ENCODE peak calls at places on chromosomes 7 and 10, in four cellular contexts. One of them, this sample, is unnamed.

GRCh38 chr7:38335490-38336135 is 62.2 kb upstream of the TARP start:
- DNase-seq in stimulated activated CD4-positive, alpha-beta T cell treated with anti-CD3 and anti-CD28 coated beads, Interleukin-2, amount 100 ng/mL, for 48 hours: peak
- DNase-seq in ovary: peak
- DNase-seq in G401: peak
- DNase-seq in this sample: peak

GRCh38 chr10:44261710-44262455 is 123.0 kb downstream of the CXCL12 start:
- DNase-seq in G401: no peak
- DNase-seq in stimulated activated CD4-positive, alpha-beta T cell treated with anti-CD3 and anti-CD28 coated beads, Interleukin-2, amount 100 ng/mL, for 48 hours: no peak
- DNase-seq in ovary: no peak
- DNase-seq in this sample: no peak

GRCh38 chr10:93152136-93152535 is 78.4 kb downstream of the CYP26A1 start:
- DNase-seq in ovary: no peak
- DNase-seq in G401: no peak
- DNase-seq in stimulated activated CD4-positive, alpha-beta T cell treated with anti-CD3 and anti-CD28 coated beads, Interleukin-2, amount 100 ng/mL, for 48 hours: no peak
- DNase-seq in this sample: no peak

GRCh38 chr10:35412336-35412735 is 76.0 kb downstream of the CCNY start:
- DNase-seq in ovary: no peak
- DNase-seq in G401: no peak
- DNase-seq in stimulated activated CD4-positive, alpha-beta T cell treated with anti-CD3 and anti-CD28 coated beads, Interleukin-2, amount 100 ng/mL, for 48 hours: no peak
- DNase-seq in this sample: no peak

GRCh38 chr10:125611756-125612155 is 71.2 kb downstream of the TEX36 start:
- DNase-seq in ovary: no peak
- DNase-seq in stimulated activated CD4-positive, alpha-beta T cell treated with anti-CD3 and anti-CD28 coated beads, Interleukin-2, amount 100 ng/mL, for 48 hours: no peak
- DNase-seq in G401: no peak
- DNase-seq in this sample: no peak

GRCh38 chr7:111903797-111904196 is 302.4 kb downstream of the DOCK4 start:
- DNase-seq in stimulated activated CD4-positive, alpha-beta T cell treated with anti-CD3 and anti-CD28 coated beads, Interleukin-2, amount 100 ng/mL, for 48 hours: no peak
- DNase-seq in ovary: no peak
- DNase-seq in G401: no peak
- DNase-seq in this sample: no peak

GRCh38 chr10:116691544-116692126 is 50.7 kb downstream of the HSPA12A start:
- DNase-seq in stimulated activated CD4-positive, alpha-beta T cell treated with anti-CD3 and anti-CD28 coated beads, Interleukin-2, amount 100 ng/mL, for 48 hours: no peak
- DNase-seq in ovary: peak
- DNase-seq in G401: peak
- DNase-seq in this sample: no peak

GRCh38 chr7:99029481-99030144 is 114.3 kb downstream of the SMURF1 start:
- DNase-seq in ovary: no peak
- DNase-seq in stimulated activated CD4-positive, alpha-beta T cell treated with anti-CD3 and anti-CD28 coated beads, Interleukin-2, amount 100 ng/mL, for 48 hours: no peak
- DNase-seq in G401: no peak
- DNase-seq in this sample: no peak

GRCh38 chr10:20814116-20814515 is 83.0 kb downstream of the NEBL start:
- DNase-seq in G401: peak
- DNase-seq in stimulated activated CD4-positive, alpha-beta T cell treated with anti-CD3 and anti-CD28 coated beads, Interleukin-2, amount 100 ng/mL, for 48 hours: no peak
- DNase-seq in ovary: no peak
- DNase-seq in this sample: no peak

GRCh38 chr7:151085691-151086620 is at the start of gene AGAP3:
- DNase-seq in ovary: peak
- DNase-seq in G401: peak
- DNase-seq in stimulated activated CD4-positive, alpha-beta T cell treated with anti-CD3 and anti-CD28 coated beads, Interleukin-2, amount 100 ng/mL, for 48 hours: peak
- DNase-seq in this sample: no peak

GRCh38 chr7:41420421-41420820 is 282.5 kb downstream of the INHBA start:
- DNase-seq in G401: no peak
- DNase-seq in ovary: no peak
- DNase-seq in stimulated activated CD4-positive, alpha-beta T cell treated with anti-CD3 and anti-CD28 coated beads, Interleukin-2, amount 100 ng/mL, for 48 hours: no peak
- DNase-seq in this sample: no peak

GRCh38 chr10:27500886-27501285 is 3.2 kb upstream of the RAB18 start:
- DNase-seq in G401: no peak
- DNase-seq in stimulated activated CD4-positive, alpha-beta T cell treated with anti-CD3 and anti-CD28 coated beads, Interleukin-2, amount 100 ng/mL, for 48 hours: no peak
- DNase-seq in ovary: no peak
- DNase-seq in this sample: no peak

GRCh38 chr7:95427123-95427522 is 7.7 kb downstream of the PON2 start:
- DNase-seq in G401: peak
- DNase-seq in ovary: no peak
- DNase-seq in stimulated activated CD4-positive, alpha-beta T cell treated with anti-CD3 and anti-CD28 coated beads, Interleukin-2, amount 100 ng/mL, for 48 hours: no peak
- DNase-seq in this sample: no peak

GRCh38 chr7:131652934-131653333 is 96.5 kb upstream of the PODXL start:
- DNase-seq in ovary: no peak
- DNase-seq in stimulated activated CD4-positive, alpha-beta T cell treated with anti-CD3 and anti-CD28 coated beads, Interleukin-2, amount 100 ng/mL, for 48 hours: no peak
- DNase-seq in G401: no peak
- DNase-seq in this sample: no peak

GRCh38 chr10:8979976-8980375 is 925.5 kb downstream of the GATA3 start:
- DNase-seq in ovary: no peak
- DNase-seq in G401: no peak
- DNase-seq in stimulated activated CD4-positive, alpha-beta T cell treated with anti-CD3 and anti-CD28 coated beads, Interleukin-2, amount 100 ng/mL, for 48 hours: no peak
- DNase-seq in this sample: no peak

GRCh38 chr10:369441-370221 is 234.4 kb downstream of the ZMYND11 start:
- DNase-seq in G401: no peak
- DNase-seq in ovary: no peak
- DNase-seq in stimulated activated CD4-positive, alpha-beta T cell treated with anti-CD3 and anti-CD28 coated beads, Interleukin-2, amount 100 ng/mL, for 48 hours: no peak
- DNase-seq in this sample: no peak

GRCh38 chr7:132518102-132518838 is 58.0 kb downstream of the PLXNA4 start:
- DNase-seq in stimulated activated CD4-positive, alpha-beta T cell treated with anti-CD3 and anti-CD28 coated beads, Interleukin-2, amount 100 ng/mL, for 48 hours: no peak
- DNase-seq in ovary: no peak
- DNase-seq in G401: no peak
- DNase-seq in this sample: no peak

GRCh38 chr10:13637894-13638293 is 51.1 kb downstream of the PRPF18 start:
- DNase-seq in stimulated activated CD4-positive, alpha-beta T cell treated with anti-CD3 and anti-CD28 coated beads, Interleukin-2, amount 100 ng/mL, for 48 hours: no peak
- DNase-seq in ovary: no peak
- DNase-seq in G401: no peak
- DNase-seq in this sample: no peak

GRCh38 chr10:68067508-68067907 is 7.6 kb downstream of the HERC4 start:
- DNase-seq in stimulated activated CD4-positive, alpha-beta T cell treated with anti-CD3 and anti-CD28 coated beads, Interleukin-2, amount 100 ng/mL, for 48 hours: no peak
- DNase-seq in ovary: no peak
- DNase-seq in G401: no peak
- DNase-seq in this sample: no peak

GRCh38 chr7:137563986-137564385 is 220.5 kb upstream of the PTN start:
- DNase-seq in stimulated activated CD4-positive, alpha-beta T cell treated with anti-CD3 and anti-CD28 coated beads, Interleukin-2, amount 100 ng/mL, for 48 hours: no peak
- DNase-seq in G401: no peak
- DNase-seq in ovary: no peak
- DNase-seq in this sample: no peak

GRCh38 chr7:15178065-15178464 is 275.5 kb upstream of the DGKB start:
- DNase-seq in stimulated activated CD4-positive, alpha-beta T cell treated with anti-CD3 and anti-CD28 coated beads, Interleukin-2, amount 100 ng/mL, for 48 hours: no peak
- DNase-seq in G401: no peak
- DNase-seq in ovary: no peak
- DNase-seq in this sample: no peak

GRCh38 chr7:94244760-94245159 is 149.9 kb upstream of the COL1A2 start:
- DNase-seq in G401: no peak
- DNase-seq in stimulated activated CD4-positive, alpha-beta T cell treated with anti-CD3 and anti-CD28 coated beads, Interleukin-2, amount 100 ng/mL, for 48 hours: no peak
- DNase-seq in ovary: no peak
- DNase-seq in this sample: no peak

GRCh38 chr10:86960003-86960862 is 1.8 kb downstream of the SNCG start:
- DNase-seq in G401: no peak
- DNase-seq in stimulated activated CD4-positive, alpha-beta T cell treated with anti-CD3 and anti-CD28 coated beads, Interleukin-2, amount 100 ng/mL, for 48 hours: peak
- DNase-seq in ovary: peak
- DNase-seq in this sample: no peak

GRCh38 chr7:111650456-111650999 is 88.2 kb upstream of the IMMP2L start:
- DNase-seq in G401: no peak
- DNase-seq in ovary: no peak
- DNase-seq in stimulated activated CD4-positive, alpha-beta T cell treated with anti-CD3 and anti-CD28 coated beads, Interleukin-2, amount 100 ng/mL, for 48 hours: no peak
- DNase-seq in this sample: no peak

GRCh38 chr10:130652544-130652943 is 516.4 kb downstream of the GLRX3 start:
- DNase-seq in ovary: no peak
- DNase-seq in stimulated activated CD4-positive, alpha-beta T cell treated with anti-CD3 and anti-CD28 coated beads, Interleukin-2, amount 100 ng/mL, for 48 hours: no peak
- DNase-seq in G401: no peak
- DNase-seq in this sample: no peak

GRCh38 chr7:69635572-69636190 is 37.4 kb downstream of the AUTS2 start:
- DNase-seq in G401: no peak
- DNase-seq in ovary: no peak
- DNase-seq in stimulated activated CD4-positive, alpha-beta T cell treated with anti-CD3 and anti-CD28 coated beads, Interleukin-2, amount 100 ng/mL, for 48 hours: no peak
- DNase-seq in this sample: no peak

GRCh38 chr10:131620904-131621303 is 279.9 kb upstream of the PPP2R2D start:
- DNase-seq in G401: no peak
- DNase-seq in ovary: no peak
- DNase-seq in stimulated activated CD4-positive, alpha-beta T cell treated with anti-CD3 and anti-CD28 coated beads, Interleukin-2, amount 100 ng/mL, for 48 hours: no peak
- DNase-seq in this sample: no peak

GRCh38 chr7:44750921-44751571 is 2.4 kb downstream of the ZMIZ2 start:
- DNase-seq in stimulated activated CD4-positive, alpha-beta T cell treated with anti-CD3 and anti-CD28 coated beads, Interleukin-2, amount 100 ng/mL, for 48 hours: peak
- DNase-seq in ovary: no peak
- DNase-seq in G401: no peak
- DNase-seq in this sample: no peak

GRCh38 chr10:20114179-20114578 is 297.9 kb downstream of the PLXDC2 start:
- DNase-seq in ovary: no peak
- DNase-seq in G401: no peak
- DNase-seq in stimulated activated CD4-positive, alpha-beta T cell treated with anti-CD3 and anti-CD28 coated beads, Interleukin-2, amount 100 ng/mL, for 48 hours: no peak
- DNase-seq in this sample: no peak

GRCh38 chr7:67823345-67823744 is 826.7 kb downstream of the TYW1 start:
- DNase-seq in ovary: no peak
- DNase-seq in G401: peak
- DNase-seq in stimulated activated CD4-positive, alpha-beta T cell treated with anti-CD3 and anti-CD28 coated beads, Interleukin-2, amount 100 ng/mL, for 48 hours: no peak
- DNase-seq in this sample: no peak

GRCh38 chr7:81769891-81770818 is at the start of gene HGF:
- DNase-seq in G401: peak
- DNase-seq in ovary: peak
- DNase-seq in stimulated activated CD4-positive, alpha-beta T cell treated with anti-CD3 and anti-CD28 coated beads, Interleukin-2, amount 100 ng/mL, for 48 hours: no peak
- DNase-seq in this sample: no peak

GRCh38 chr10:8060704-8061121 is 6.2 kb downstream of the GATA3 start:
- DNase-seq in G401: no peak
- DNase-seq in stimulated activated CD4-positive, alpha-beta T cell treated with anti-CD3 and anti-CD28 coated beads, Interleukin-2, amount 100 ng/mL, for 48 hours: no peak
- DNase-seq in ovary: no peak
- DNase-seq in this sample: no peak

GRCh38 chr7:15686957-15687644 is 618 bp upstream of the MEOX2 start:
- DNase-seq in ovary: no peak
- DNase-seq in stimulated activated CD4-positive, alpha-beta T cell treated with anti-CD3 and anti-CD28 coated beads, Interleukin-2, amount 100 ng/mL, for 48 hours: no peak
- DNase-seq in G401: no peak
- DNase-seq in this sample: no peak

GRCh38 chr10:79078367-79079073 is 9.8 kb downstream of the ZMIZ1 start:
- DNase-seq in stimulated activated CD4-positive, alpha-beta T cell treated with anti-CD3 and anti-CD28 coated beads, Interleukin-2, amount 100 ng/mL, for 48 hours: no peak
- DNase-seq in ovary: no peak
- DNase-seq in G401: no peak
- DNase-seq in this sample: no peak

GRCh38 chr10:60295028-60295937 is 94.4 kb downstream of the ANK3 start:
- DNase-seq in stimulated activated CD4-positive, alpha-beta T cell treated with anti-CD3 and anti-CD28 coated beads, Interleukin-2, amount 100 ng/mL, for 48 hours: no peak
- DNase-seq in ovary: no peak
- DNase-seq in G401: no peak
- DNase-seq in this sample: no peak

GRCh38 chr10:94274142-94274787 is 88.5 kb downstream of the NOC3L start:
- DNase-seq in ovary: peak
- DNase-seq in G401: no peak
- DNase-seq in stimulated activated CD4-positive, alpha-beta T cell treated with anti-CD3 and anti-CD28 coated beads, Interleukin-2, amount 100 ng/mL, for 48 hours: no peak
- DNase-seq in this sample: no peak

GRCh38 chr7:134480730-134481129 is 21.8 kb upstream of the AKR1B1 start:
- DNase-seq in ovary: no peak
- DNase-seq in stimulated activated CD4-positive, alpha-beta T cell treated with anti-CD3 and anti-CD28 coated beads, Interleukin-2, amount 100 ng/mL, for 48 hours: no peak
- DNase-seq in G401: no peak
- DNase-seq in this sample: no peak